ENCODE peak calls at places on chromosome 10, in four cellular contexts. J is thoracic aorta, U is mucosa of descending colon, G is hepatocyte. D is an unnamed sample.

GRCh38 chr10:26869528-26869927 is 8.8 kb upstream of the ABI1 start:
- DNase-seq in J (no peak), U (no peak), G (no peak), D (no peak)

GRCh38 chr10:94293344-94293743 is 69.4 kb downstream of the NOC3L start:
- DNase-seq in U (peak), J (no peak), G (peak), D (peak)

GRCh38 chr10:122419890-122420623 is 34.4 kb upstream of the ARMS2 start:
- DNase-seq in J (peak), G (no peak), U (no peak), D (no peak)

GRCh38 chr10:124470544-124471449 is 9.2 kb downstream of the LHPP start:
- DNase-seq in J (no peak), U (no peak), G (peak), D (no peak)

GRCh38 chr10:100830728-100831110 is 82.0 kb upstream of the SLF2 start:
- DNase-seq in U (no peak), J (no peak), G (no peak), D (no peak)

GRCh38 chr10:124539935-124540641 is 78.5 kb downstream of the LHPP start:
- DNase-seq in G (peak), U (peak), J (no peak), D (peak)

GRCh38 chr10:6995846-6996245 is 415.0 kb downstream of the SFMBT2 start:
- DNase-seq in U (no peak), J (no peak), G (no peak), D (no peak)

GRCh38 chr10:48364659-48365405 is 58.4 kb downstream of the MAPK8 start:
- DNase-seq in G (peak), U (no peak), J (no peak), D (no peak)

GRCh38 chr10:119252051-119252465 is 44.7 kb downstream of the GRK5 start:
- DNase-seq in J (no peak), U (no peak), G (no peak), D (no peak)

GRCh38 chr10:78416031-78416800 is 382.6 kb downstream of the RPS24 start:
- DNase-seq in U (no peak), G (no peak), J (no peak), D (no peak)

GRCh38 chr10:5665380-5666323 is 743 bp downstream of the ASB13 start:
- DNase-seq in U (peak), G (peak), J (no peak), D (no peak)

GRCh38 chr10:23156447-23157150 is 35.5 kb upstream of the PTF1A start:
- DNase-seq in G (no peak), J (no peak), U (no peak), D (no peak)

GRCh38 chr10:23157239-23157661 is 34.9 kb upstream of the PTF1A start:
- DNase-seq in G (no peak), U (no peak), J (no peak), D (no peak)

GRCh38 chr10:23157691-23158369 is 34.3 kb upstream of the PTF1A start:
- DNase-seq in J (no peak), U (peak), G (peak), D (no peak)

GRCh38 chr10:23155166-23155565 is 36.9 kb upstream of the PTF1A start:
- DNase-seq in G (no peak), J (no peak), U (no peak), D (no peak)

GRCh38 chr10:23158370-23158769 is 33.7 kb upstream of the PTF1A start:
- DNase-seq in U (peak), G (peak), J (no peak), D (peak)
- H3K4me3 ChIP-seq in U (no peak), G (no peak), J (no peak), D (no peak)

GRCh38 chr10:110228066-110228465 is 20.7 kb downstream of the MXI1 start:
- DNase-seq in G (no peak), J (no peak), U (no peak), D (no peak)
- H3K4me3 ChIP-seq in G (no peak), J (peak), U (no peak), D (no peak)

GRCh38 chr10:3472705-3473078 is 300.1 kb upstream of the PITRM1 start:
- DNase-seq in U (no peak), G (no peak), J (no peak), D (no peak)
- H3K4me3 ChIP-seq in U (no peak), G (no peak), J (peak), D (peak)

GRCh38 chr10:96721207-96721572 is 876 bp upstream of the PIK3AP1 start:
- DNase-seq in J (no peak), U (no peak), G (no peak), D (no peak)
- H3K4me3 ChIP-seq in J (no peak), U (no peak), G (peak), D (no peak)

GRCh38 chr10:96236876-96237275 is 34.5 kb downstream of the BLNK start:
- DNase-seq in G (no peak), U (no peak), J (no peak), D (no peak)
- H3K4me3 ChIP-seq in G (no peak), U (no peak), J (no peak), D (no peak)

DNA sequence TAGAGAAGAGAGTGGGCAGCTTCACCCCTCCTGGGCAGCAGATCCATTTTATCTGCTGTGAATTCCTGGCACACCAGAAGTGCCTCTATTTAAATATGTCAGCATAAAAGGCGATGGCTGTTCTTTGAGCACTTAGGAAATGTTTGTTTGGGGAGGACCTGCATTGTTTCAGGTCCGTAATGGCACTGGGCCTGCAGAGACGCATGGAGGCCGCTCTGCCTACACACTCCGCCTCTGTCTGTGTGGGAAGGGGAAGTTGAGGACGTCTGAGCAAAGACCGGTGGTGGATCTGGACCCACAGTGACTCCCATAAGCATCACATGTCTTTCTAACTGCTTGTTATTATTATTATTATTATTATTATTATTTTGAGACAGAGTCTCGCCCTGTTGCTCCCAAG is 253.2 kb downstream of the CAMK1D start:
- DNase-seq in J (no peak), G (no peak), U (no peak), D (no peak)
- H3K4me3 ChIP-seq in J (no peak), G (no peak), U (no peak), D (no peak)

DNA sequence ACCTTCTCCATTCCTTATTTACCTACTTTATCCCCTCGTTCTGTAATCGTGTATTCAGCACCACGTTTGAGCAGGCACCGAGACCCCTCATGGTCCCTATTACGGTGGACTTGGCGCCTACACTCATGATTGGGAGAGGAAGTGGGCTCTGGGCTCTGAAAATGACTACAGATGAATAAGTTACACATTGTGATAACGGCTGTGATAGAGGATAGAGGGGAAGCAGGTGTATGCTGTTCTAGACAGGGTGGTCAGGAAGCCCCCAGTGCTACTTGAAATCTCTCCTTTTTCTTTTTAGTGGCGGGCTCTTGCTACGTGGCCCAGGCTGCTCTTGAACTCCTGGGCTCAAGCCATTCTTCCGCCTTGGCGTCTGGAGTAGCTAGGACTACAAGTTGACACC is 59.8 kb downstream of the CAMK1D start:
- DNase-seq in G (no peak), J (no peak), U (no peak), D (no peak)
- H3K4me3 ChIP-seq in G (no peak), J (no peak), U (no peak), D (no peak)

GRCh38 chr10:89122431-89123066 is 84.6 kb downstream of the CH25H start:
- DNase-seq in U (no peak), J (no peak), G (no peak), D (no peak)

GRCh38 chr10:89118091-89118490 is 89.0 kb downstream of the CH25H start:
- DNase-seq in G (no peak), U (no peak), J (no peak), D (no peak)

GRCh38 chr10:89120931-89121907 is 85.9 kb downstream of the CH25H start:
- DNase-seq in G (no peak), U (no peak), J (no peak), D (no peak)

GRCh38 chr10:89115876-89116627 is 91.1 kb downstream of the CH25H start:
- DNase-seq in J (no peak), U (no peak), G (no peak), D (no peak)

DNA sequence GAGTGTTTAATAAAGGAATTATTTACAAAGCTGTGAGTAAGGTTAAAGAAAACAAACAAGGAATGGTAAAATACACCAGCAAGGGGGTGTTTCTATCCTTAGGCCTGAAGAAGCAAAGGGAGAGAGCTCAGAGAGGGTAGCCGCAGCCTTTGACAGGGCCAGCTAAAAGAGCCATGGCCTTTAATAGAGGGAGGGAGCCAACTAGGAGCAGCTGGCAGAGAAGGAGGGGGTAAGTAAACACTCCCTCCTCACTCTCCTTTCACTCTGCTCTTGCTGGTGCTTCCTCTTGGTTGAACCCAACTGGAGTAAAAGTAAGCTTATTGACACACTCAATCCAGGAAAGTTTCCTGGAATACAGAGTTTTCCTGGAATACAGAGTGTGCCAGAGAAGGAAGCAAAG is 87.5 kb downstream of the CH25H start:
- DNase-seq in J (no peak), G (no peak), U (no peak), D (no peak)
- H3K4me3 ChIP-seq in J (no peak), G (no peak), U (no peak), D (no peak)

GRCh38 chr10:35268791-35269257 is 67.5 kb upstream of the CCNY start:
- DNase-seq in G (peak), J (no peak), U (no peak), D (no peak)
- H3K4me3 ChIP-seq in G (no peak), J (no peak), U (no peak), D (no peak)

D was measured in uterus.